ENCODE peak calls at places on chromosomes 6 and 20, in six cellular contexts. One of them, this sample, is unnamed.
A peak's percentile ranks its signal among the peaks of the same experiment; 100 is the strongest.

GRCh38 chr20:6053064-6053775 is 640 bp downstream of the LRRN4 start:
- DNase-seq in cardiac muscle cell: peak; percentile 46
- DNase-seq in PC-3: no peak
- DNase-seq in thoracic aorta: no peak
- DNase-seq in IMR-90: no peak
- DNase-seq in body of pancreas: no peak
- DNase-seq in this sample: no peak

GRCh38 chr6:157228421-157229218 is 94.7 kb downstream of the TMEM242 start:
- DNase-seq in body of pancreas: peak; percentile 52
- DNase-seq in PC-3: no peak
- DNase-seq in thoracic aorta: no peak
- DNase-seq in cardiac muscle cell: no peak
- DNase-seq in IMR-90: no peak
- DNase-seq in this sample: peak; percentile 65

GRCh38 chr20:35013421-35014411 is 58.0 kb downstream of the MYH7B start:
- DNase-seq in IMR-90: no peak
- DNase-seq in thoracic aorta: no peak
- DNase-seq in PC-3: no peak
- DNase-seq in body of pancreas: peak; percentile 4
- DNase-seq in cardiac muscle cell: no peak
- DNase-seq in this sample: no peak

GRCh38 chr20:46324960-46325703 is 16.8 kb upstream of the CDH22 start:
- DNase-seq in cardiac muscle cell: peak; percentile 38
- DNase-seq in IMR-90: peak; percentile 7
- DNase-seq in PC-3: peak; percentile 59
- DNase-seq in thoracic aorta: no peak
- DNase-seq in body of pancreas: peak; percentile 56
- DNase-seq in this sample: no peak

GRCh38 chr6:158772851-158773371 is 46.3 kb downstream of the EZR start:
- DNase-seq in body of pancreas: no peak
- DNase-seq in thoracic aorta: no peak
- DNase-seq in cardiac muscle cell: no peak
- DNase-seq in PC-3: no peak
- DNase-seq in IMR-90: no peak
- DNase-seq in this sample: peak; percentile 52

GRCh38 chr6:37882724-37883413 is 63.3 kb downstream of the ZFAND3 start:
- DNase-seq in IMR-90: peak; percentile 87
- DNase-seq in cardiac muscle cell: no peak
- DNase-seq in thoracic aorta: no peak
- DNase-seq in body of pancreas: no peak
- DNase-seq in PC-3: peak; percentile 31
- DNase-seq in this sample: no peak

GRCh38 chr6:113530769-113531168 is 326.4 kb upstream of the MARCKS start:
- DNase-seq in thoracic aorta: no peak
- DNase-seq in IMR-90: peak; percentile 92
- DNase-seq in PC-3: peak; percentile 66
- DNase-seq in body of pancreas: no peak
- DNase-seq in cardiac muscle cell: no peak
- DNase-seq in this sample: no peak

GRCh38 chr20:21981607-21982344 is 276.3 kb downstream of the PAX1 start:
- DNase-seq in PC-3: peak; percentile 17
- DNase-seq in IMR-90: no peak
- DNase-seq in body of pancreas: no peak
- DNase-seq in thoracic aorta: no peak
- DNase-seq in cardiac muscle cell: no peak
- DNase-seq in this sample: peak; percentile 45

GRCh38 chr6:131652472-131652871 is 15.4 kb downstream of the ENPP3 start:
- DNase-seq in PC-3: peak; percentile 83
- DNase-seq in IMR-90: peak; percentile 62
- DNase-seq in thoracic aorta: no peak
- DNase-seq in body of pancreas: no peak
- DNase-seq in cardiac muscle cell: no peak
- DNase-seq in this sample: no peak

GRCh38 chr20:16533493-16533892 is 39.8 kb downstream of the KIF16B start:
- DNase-seq in cardiac muscle cell: no peak
- DNase-seq in PC-3: no peak
- DNase-seq in body of pancreas: no peak
- DNase-seq in thoracic aorta: no peak
- DNase-seq in IMR-90: peak; percentile 7
- DNase-seq in this sample: no peak

GRCh38 chr6:164124473-164124872 is 710.0 kb downstream of the QKI start:
- DNase-seq in cardiac muscle cell: no peak
- DNase-seq in body of pancreas: no peak
- DNase-seq in PC-3: no peak
- DNase-seq in thoracic aorta: no peak
- DNase-seq in IMR-90: no peak
- DNase-seq in this sample: no peak

GRCh38 chr20:43761396-43762340 is 34.9 kb upstream of the GTSF1L start:
- DNase-seq in PC-3: no peak
- DNase-seq in body of pancreas: no peak
- DNase-seq in IMR-90: no peak
- DNase-seq in thoracic aorta: no peak
- DNase-seq in cardiac muscle cell: no peak
- DNase-seq in this sample: no peak

GRCh38 chr20:1319051-1319450 is 9.9 kb downstream of the SDCBP2 start:
- DNase-seq in cardiac muscle cell: no peak
- DNase-seq in IMR-90: peak; percentile 59
- DNase-seq in PC-3: no peak
- DNase-seq in body of pancreas: no peak
- DNase-seq in thoracic aorta: no peak
- DNase-seq in this sample: no peak

GRCh38 chr6:131107166-131107565 is 28.1 kb upstream of the AKAP7 start:
- DNase-seq in cardiac muscle cell: no peak
- DNase-seq in thoracic aorta: no peak
- DNase-seq in body of pancreas: no peak
- DNase-seq in IMR-90: peak; percentile 96
- DNase-seq in PC-3: peak; percentile 30
- DNase-seq in this sample: no peak

GRCh38 chr6:81844686-81845085 is 92.2 kb upstream of the TENT5A start:
- DNase-seq in IMR-90: peak; percentile 24
- DNase-seq in PC-3: no peak
- DNase-seq in body of pancreas: no peak
- DNase-seq in cardiac muscle cell: no peak
- DNase-seq in thoracic aorta: no peak
- DNase-seq in this sample: no peak

GRCh38 chr6:47061631-47062300 is 19.6 kb upstream of the ADGRF1 start:
- DNase-seq in PC-3: peak; percentile 63
- DNase-seq in thoracic aorta: no peak
- DNase-seq in cardiac muscle cell: no peak
- DNase-seq in body of pancreas: no peak
- DNase-seq in IMR-90: no peak
- DNase-seq in this sample: no peak

GRCh38 chr6:89122625-89123024 is 4.8 kb upstream of the SRSF12 start:
- DNase-seq in thoracic aorta: no peak
- DNase-seq in IMR-90: peak; percentile 52
- DNase-seq in PC-3: peak; percentile 54
- DNase-seq in cardiac muscle cell: peak; percentile 53
- DNase-seq in body of pancreas: no peak
- DNase-seq in this sample: no peak

GRCh38 chr6:166588691-166589333 is 2.3 kb upstream of the RAMACL start:
- DNase-seq in IMR-90: peak; percentile 76
- DNase-seq in body of pancreas: no peak
- DNase-seq in cardiac muscle cell: no peak
- DNase-seq in thoracic aorta: no peak
- DNase-seq in PC-3: no peak
- DNase-seq in this sample: no peak

GRCh38 chr20:54193817-54194216 is 14.1 kb upstream of the PFDN4 start:
- DNase-seq in PC-3: no peak
- DNase-seq in thoracic aorta: no peak
- DNase-seq in cardiac muscle cell: no peak
- DNase-seq in IMR-90: no peak
- DNase-seq in body of pancreas: no peak
- DNase-seq in this sample: no peak

GRCh38 chr20:54189630-54190029 is 15.8 kb upstream of the CYP24A1 start:
- DNase-seq in PC-3: peak; percentile 36
- DNase-seq in IMR-90: no peak
- DNase-seq in cardiac muscle cell: no peak
- DNase-seq in body of pancreas: no peak
- DNase-seq in thoracic aorta: no peak
- DNase-seq in this sample: no peak

GRCh38 chr20:54190200-54190599 is 16.4 kb upstream of the CYP24A1 start:
- DNase-seq in body of pancreas: no peak
- DNase-seq in PC-3: no peak
- DNase-seq in IMR-90: no peak
- DNase-seq in cardiac muscle cell: no peak
- DNase-seq in thoracic aorta: no peak
- DNase-seq in this sample: no peak

GRCh38 chr20:54184920-54185626 is 11.3 kb upstream of the CYP24A1 start:
- DNase-seq in thoracic aorta: no peak
- DNase-seq in cardiac muscle cell: no peak
- DNase-seq in IMR-90: no peak
- DNase-seq in body of pancreas: no peak
- DNase-seq in PC-3: no peak
- DNase-seq in this sample: no peak

DNA sequence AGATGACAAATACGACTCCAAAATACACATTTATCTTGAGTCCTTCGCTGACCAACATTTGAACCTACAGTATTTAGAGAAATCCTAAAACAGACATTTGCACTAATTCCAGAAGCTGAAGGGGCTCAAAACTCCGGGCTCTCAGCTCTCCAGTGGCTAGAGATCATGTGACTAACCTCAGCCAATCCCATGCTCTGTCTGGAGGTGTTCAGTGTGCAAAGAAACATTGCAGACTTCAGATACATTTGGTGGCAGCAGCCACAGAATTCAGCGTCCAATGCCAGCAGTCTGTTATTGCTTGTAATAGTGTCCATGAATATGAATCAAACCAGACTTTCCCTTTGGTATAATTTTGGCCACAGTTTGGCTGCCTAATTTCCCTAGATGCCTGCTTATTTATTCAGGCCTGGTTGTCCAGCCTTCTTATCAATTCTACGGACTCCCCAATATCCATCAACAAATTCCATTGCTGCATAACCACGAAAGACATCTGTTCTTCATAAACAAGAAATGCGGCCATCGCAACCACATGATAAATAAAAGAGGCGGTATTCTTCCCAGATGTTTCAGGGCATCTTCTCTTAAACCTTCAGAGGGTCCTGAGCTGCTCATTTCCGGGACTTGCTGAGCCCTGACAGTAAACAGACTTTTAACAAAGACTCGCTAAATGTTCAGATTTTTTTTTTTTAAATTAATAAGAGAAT is 14.5 kb upstream of the CYP24A1 start:
- DNase-seq in thoracic aorta: no peak
- DNase-seq in IMR-90: no peak
- DNase-seq in body of pancreas: no peak
- DNase-seq in PC-3: no peak
- DNase-seq in cardiac muscle cell: no peak
- DNase-seq in this sample: no peak
- H3K4me3 ChIP-seq in thoracic aorta: no peak overlapping the region
- H3K4me3 ChIP-seq in IMR-90: no peak overlapping the region
- H3K4me3 ChIP-seq in body of pancreas: no peak overlapping the region
- H3K4me3 ChIP-seq in PC-3: no peak overlapping the region
- H3K4me3 ChIP-seq in cardiac muscle cell: no peak overlapping the region
- H3K4me3 ChIP-seq in this sample: no peak overlapping the region

DNA sequence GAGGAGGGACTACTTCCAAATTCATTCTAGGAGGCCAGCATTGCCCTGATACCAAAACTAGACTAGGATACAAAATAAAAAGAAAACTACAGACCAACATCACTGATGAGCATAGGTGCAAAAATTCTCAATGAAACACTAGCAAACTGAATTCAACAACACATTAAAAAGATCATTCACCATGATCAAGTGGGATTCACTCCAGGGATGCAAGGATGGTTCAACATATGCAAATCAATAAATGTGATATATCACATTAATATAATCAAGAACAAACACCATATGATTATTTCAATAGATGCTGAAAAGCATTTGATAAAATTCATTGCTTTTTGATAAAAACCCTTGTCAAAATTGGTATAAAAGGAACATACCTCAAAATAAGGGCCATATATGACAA is 10.2 kb downstream of the PGBD1 start:
- DNase-seq in cardiac muscle cell: no peak
- DNase-seq in PC-3: no peak
- DNase-seq in IMR-90: no peak
- DNase-seq in thoracic aorta: no peak
- DNase-seq in body of pancreas: no peak
- DNase-seq in this sample: no peak
- H3K4me1 ChIP-seq in cardiac muscle cell: no peaks in the 10 kb centered on the region
- H3K4me1 ChIP-seq in PC-3: no peaks in the 10 kb centered on the region
- H3K4me1 ChIP-seq in IMR-90: no peaks in the 10 kb centered on the region
- H3K4me1 ChIP-seq in thoracic aorta: no peaks in the 10 kb centered on the region
- H3K4me1 ChIP-seq in body of pancreas: no peaks in the 10 kb centered on the region
- H3K4me1 ChIP-seq in this sample: no peaks in the 10 kb centered on the region

DNA sequence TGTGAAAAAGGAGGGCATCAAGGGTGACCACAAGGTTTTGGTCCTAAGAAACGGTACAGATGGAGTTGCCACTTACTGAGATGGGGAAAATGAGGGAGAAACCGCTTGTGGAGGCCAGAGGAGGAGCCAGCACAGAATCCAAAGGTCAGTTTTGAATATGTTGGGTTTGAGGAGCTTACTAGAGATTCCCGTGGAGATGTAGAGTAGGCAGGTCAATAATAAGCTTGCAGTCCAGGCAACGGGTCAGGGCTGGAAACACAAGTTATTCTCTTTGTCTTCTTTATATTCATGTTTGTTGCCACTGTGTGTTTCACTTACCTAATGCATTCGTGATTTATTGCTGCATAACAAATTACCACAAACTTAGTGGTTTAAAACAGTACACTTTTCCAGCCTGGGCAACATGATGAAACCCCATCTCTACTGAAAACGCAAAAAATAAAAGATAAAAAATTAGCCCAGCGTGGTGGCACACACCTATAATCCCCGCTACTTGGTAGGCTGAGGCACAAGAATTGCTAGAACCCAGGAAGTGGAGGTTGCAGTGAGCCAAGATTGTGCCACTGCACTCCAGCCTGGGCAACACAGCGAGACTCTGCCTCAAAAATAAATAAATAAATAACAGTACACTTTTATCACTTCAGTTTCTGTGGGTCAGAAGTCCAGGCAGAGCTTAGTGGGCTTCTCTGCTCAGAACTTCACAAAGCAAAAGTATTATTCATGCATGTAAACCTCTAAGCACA is 2.7 kb upstream of the BTN3A2 start:
- DNase-seq in PC-3: no peak
- DNase-seq in cardiac muscle cell: no peak
- DNase-seq in IMR-90: no peak
- DNase-seq in thoracic aorta: no peak
- DNase-seq in body of pancreas: no peak
- DNase-seq in this sample: no peak
- H3K4me3 ChIP-seq in PC-3: no peak overlapping the region
- H3K4me3 ChIP-seq in cardiac muscle cell: no peak overlapping the region
- H3K4me3 ChIP-seq in IMR-90: no peak overlapping the region
- H3K4me3 ChIP-seq in thoracic aorta: no peak overlapping the region
- H3K4me3 ChIP-seq in body of pancreas: no peak overlapping the region
- H3K4me3 ChIP-seq in this sample: no peak overlapping the region

DNA sequence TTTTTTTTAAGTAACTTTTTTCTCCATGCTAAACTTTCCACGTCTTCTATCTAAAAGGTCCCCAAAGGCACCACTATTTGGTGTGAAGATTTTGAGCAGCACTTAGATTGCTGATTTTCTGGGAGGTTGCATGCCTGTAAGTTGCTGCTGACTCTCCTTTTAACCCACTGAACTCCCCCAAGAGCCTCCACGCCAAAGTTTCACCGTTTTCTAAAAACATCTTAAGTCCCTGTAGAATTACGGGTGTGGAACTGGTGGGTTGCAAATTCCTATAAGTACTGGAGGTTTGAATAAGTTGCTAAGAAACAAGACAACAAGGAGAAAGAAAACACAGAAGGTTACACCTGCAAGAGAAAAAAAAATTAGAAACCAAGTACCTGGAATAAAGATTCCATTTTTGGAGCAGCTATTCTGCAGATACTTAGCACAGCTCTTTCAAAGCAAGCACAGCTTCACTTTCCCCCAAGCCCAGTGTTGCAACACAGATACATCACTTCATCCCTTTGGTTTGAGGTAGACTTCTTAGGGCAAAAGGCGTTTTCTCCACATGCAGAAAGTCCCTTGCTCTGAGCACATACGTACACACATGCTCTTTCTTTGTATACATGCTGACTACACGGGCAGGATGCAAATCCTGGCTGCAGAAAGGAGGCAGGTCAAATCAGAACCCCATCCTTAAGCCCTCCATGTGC is 5.0 kb downstream of the JAG1 start:
- DNase-seq in body of pancreas: no peak
- DNase-seq in PC-3: no peak
- DNase-seq in IMR-90: no peak
- DNase-seq in cardiac muscle cell: no peak
- DNase-seq in thoracic aorta: no peak
- DNase-seq in this sample: no peak
- H3K4me1 ChIP-seq in body of pancreas: peaks cover 77% of the 10 kb centered on the region
- H3K4me1 ChIP-seq in PC-3: peaks cover 25% of the 10 kb centered on the region
- H3K4me1 ChIP-seq in IMR-90: peaks cover 12% of the 10 kb centered on the region
- H3K4me1 ChIP-seq in cardiac muscle cell: peaks cover 40% of the 10 kb centered on the region
- H3K4me1 ChIP-seq in thoracic aorta: peaks cover 63% of the 10 kb centered on the region
- H3K4me1 ChIP-seq in this sample: peaks cover 61% of the 10 kb centered on the region